ENCODE peak calls at places on chromosomes 5 and 9, in nine cellular contexts. One of them, this sample, is unnamed.

GRCh38 chr9:119938871-119939270 is 569.6 kb upstream of the BRINP1 start:
- DNase-seq in iPS-NIHi11: no peak
- DNase-seq in HFFc6: no peak
- DNase-seq in AG10803: no peak
- DNase-seq in left cardiac atrium: no peak
- DNase-seq in adipocyte: peak; percentile 34
- DNase-seq in right cardiac atrium: no peak
- DNase-seq in mesendoderm: no peak
- DNase-seq in CD8-positive, alpha-beta memory T cell: no peak
- DNase-seq in this sample: no peak

GRCh38 chr9:106954974-106955850 is 92.2 kb downstream of the ZNF462 start:
- DNase-seq in iPS-NIHi11: no peak
- DNase-seq in HFFc6: no peak
- DNase-seq in AG10803: no peak
- DNase-seq in left cardiac atrium: no peak
- DNase-seq in adipocyte: no peak
- DNase-seq in right cardiac atrium: no peak
- DNase-seq in mesendoderm: no peak
- DNase-seq in CD8-positive, alpha-beta memory T cell: no peak
- DNase-seq in this sample: no peak

GRCh38 chr5:172336666-172337310 is 53.2 kb upstream of the UBTD2 start:
- DNase-seq in iPS-NIHi11: no peak
- DNase-seq in HFFc6: no peak
- DNase-seq in AG10803: no peak
- DNase-seq in left cardiac atrium: no peak
- DNase-seq in adipocyte: no peak
- DNase-seq in right cardiac atrium: no peak
- DNase-seq in mesendoderm: no peak
- DNase-seq in CD8-positive, alpha-beta memory T cell: no peak
- DNase-seq in this sample: no peak

GRCh38 chr9:135221951-135222631 is 134.6 kb downstream of the OLFM1 start:
- DNase-seq in iPS-NIHi11: peak; percentile 62
- DNase-seq in HFFc6: no peak
- DNase-seq in AG10803: no peak
- DNase-seq in left cardiac atrium: no peak
- DNase-seq in adipocyte: no peak
- DNase-seq in right cardiac atrium: no peak
- DNase-seq in mesendoderm: peak; percentile 66
- DNase-seq in CD8-positive, alpha-beta memory T cell: no peak
- DNase-seq in this sample: no peak

GRCh38 chr5:64838803-64839202 is 70.1 kb downstream of the CWC27 start:
- DNase-seq in iPS-NIHi11: no peak
- DNase-seq in HFFc6: no peak
- DNase-seq in AG10803: no peak
- DNase-seq in left cardiac atrium: no peak
- DNase-seq in adipocyte: no peak
- DNase-seq in right cardiac atrium: no peak
- DNase-seq in mesendoderm: no peak
- DNase-seq in CD8-positive, alpha-beta memory T cell: no peak
- DNase-seq in this sample: no peak

GRCh38 chr5:111447822-111448221 is 64.5 kb downstream of the STARD4 start:
- DNase-seq in iPS-NIHi11: no peak
- DNase-seq in HFFc6: no peak
- DNase-seq in AG10803: no peak
- DNase-seq in left cardiac atrium: no peak
- DNase-seq in adipocyte: no peak
- DNase-seq in right cardiac atrium: no peak
- DNase-seq in mesendoderm: peak; percentile 74
- DNase-seq in CD8-positive, alpha-beta memory T cell: no peak
- DNase-seq in this sample: no peak

GRCh38 chr9:133239533-133240090 is 30.6 kb upstream of the OBP2B start:
- DNase-seq in iPS-NIHi11: no peak
- DNase-seq in HFFc6: no peak
- DNase-seq in AG10803: no peak
- DNase-seq in left cardiac atrium: no peak
- DNase-seq in adipocyte: no peak
- DNase-seq in right cardiac atrium: no peak
- DNase-seq in mesendoderm: no peak
- DNase-seq in CD8-positive, alpha-beta memory T cell: no peak
- DNase-seq in this sample: no peak

GRCh38 chr5:42611437-42611836 is 145.2 kb upstream of the CCDC152 start:
- DNase-seq in iPS-NIHi11: no peak
- DNase-seq in HFFc6: no peak
- DNase-seq in AG10803: no peak
- DNase-seq in left cardiac atrium: no peak
- DNase-seq in adipocyte: no peak
- DNase-seq in right cardiac atrium: no peak
- DNase-seq in mesendoderm: no peak
- DNase-seq in CD8-positive, alpha-beta memory T cell: no peak
- DNase-seq in this sample: no peak

GRCh38 chr5:2320611-2321010 is 430.9 kb downstream of the IRX2 start:
- DNase-seq in iPS-NIHi11: no peak
- DNase-seq in HFFc6: no peak
- DNase-seq in AG10803: no peak
- DNase-seq in left cardiac atrium: no peak
- DNase-seq in adipocyte: no peak
- DNase-seq in right cardiac atrium: no peak
- DNase-seq in mesendoderm: peak; percentile 44
- DNase-seq in CD8-positive, alpha-beta memory T cell: no peak
- DNase-seq in this sample: no peak

GRCh38 chr5:178793156-178793555 is 62.7 kb upstream of the ZNF354A start:
- DNase-seq in iPS-NIHi11: peak; percentile 76
- DNase-seq in HFFc6: no peak
- DNase-seq in AG10803: no peak
- DNase-seq in left cardiac atrium: no peak
- DNase-seq in adipocyte: no peak
- DNase-seq in right cardiac atrium: no peak
- DNase-seq in mesendoderm: peak; percentile 51
- DNase-seq in CD8-positive, alpha-beta memory T cell: no peak
- DNase-seq in this sample: no peak

GRCh38 chr9:122090287-122090883 is 2.7 kb downstream of the TTLL11 start:
- DNase-seq in iPS-NIHi11: no peak
- DNase-seq in HFFc6: no peak
- DNase-seq in AG10803: no peak
- DNase-seq in left cardiac atrium: no peak
- DNase-seq in adipocyte: no peak
- DNase-seq in right cardiac atrium: no peak
- DNase-seq in mesendoderm: no peak
- DNase-seq in CD8-positive, alpha-beta memory T cell: no peak
- DNase-seq in this sample: no peak